ENCODE peak calls at places on chromosomes 3 and 15, in eight cellular contexts. J, Z, N, R, W, P, V and Y are unnamed samples.

GRCh38 chr3:151439652-151440125 is 21.2 kb downstream of the IGSF10 start:
- DNase-seq in V (peak), J (peak), N (peak), W (no peak), R (peak), P (peak), Z (peak), Y (peak)

GRCh38 chr3:32347286-32348125 is 44.1 kb upstream of the CMTM7 start:
- DNase-seq in W (no peak), N (no peak), R (no peak), Z (peak), V (no peak), J (no peak), P (no peak), Y (no peak)

GRCh38 chr3:127604035-127604434 is 5.8 kb downstream of the MCM2 start:
- DNase-seq in Z (no peak), W (no peak), N (no peak), V (no peak), J (no peak), R (no peak), P (no peak), Y (no peak)

GRCh38 chr3:20912406-20912805 is 726.4 kb upstream of the SGO1 start:
- DNase-seq in J (no peak), W (no peak), N (no peak), R (no peak), P (no peak), Z (no peak), V (no peak), Y (no peak)

GRCh38 chr15:58573270-58573669 is 141.5 kb downstream of the LIPC start:
- DNase-seq in R (no peak), J (no peak), N (no peak), P (no peak), W (no peak), V (no peak), Z (no peak), Y (no peak)

GRCh38 chr3:65836047-65836446 is 202.7 kb downstream of the MAGI1 start:
- DNase-seq in J (no peak), N (no peak), P (no peak), V (no peak), Z (peak), R (no peak), W (no peak), Y (no peak)

GRCh38 chr15:31239409-31239808 is 87.2 kb upstream of the KLF13 start:
- DNase-seq in Z (no peak), R (no peak), W (no peak), N (no peak), J (no peak), V (no peak), P (no peak), Y (no peak)

GRCh38 chr3:109023656-109024254 is 70.1 kb upstream of the GUCA1C start:
- DNase-seq in N (peak), V (no peak), Z (peak), W (no peak), P (peak), R (peak), J (peak), Y (peak)

GRCh38 chr3:153260681-153261080 is 98.7 kb downstream of the RAP2B start:
- DNase-seq in J (no peak), W (no peak), P (peak), R (no peak), V (no peak), Z (no peak), N (no peak), Y (no peak)

GRCh38 chr3:36373084-36373483 is 7.2 kb upstream of the STAC start:
- DNase-seq in W (no peak), J (peak), Z (peak), V (no peak), P (peak), R (no peak), N (peak), Y (peak)

GRCh38 chr3:5298453-5298852 is 110.9 kb downstream of the EDEM1 start:
- DNase-seq in V (no peak), N (no peak), J (no peak), Z (no peak), R (no peak), P (no peak), W (no peak), Y (no peak)

GRCh38 chr15:49415638-49416037 is 7.4 kb upstream of the FGF7 start:
- DNase-seq in R (no peak), W (no peak), V (no peak), N (peak), Z (peak), P (no peak), J (peak), Y (peak)

GRCh38 chr15:89199734-89200133 is 21.6 kb downstream of the RLBP1 start:
- DNase-seq in J (no peak), V (no peak), Z (no peak), P (no peak), R (no peak), N (no peak), W (no peak), Y (no peak)

GRCh38 chr3:184485906-184486305 is 75.7 kb upstream of the EPHB3 start:
- DNase-seq in N (no peak), P (no peak), J (no peak), Z (no peak), R (no peak), V (no peak), W (no peak), Y (no peak)

GRCh38 chr3:162764672-162765071 is 1268.1 kb downstream of the OTOL1 start:
- DNase-seq in P (no peak), V (no peak), R (no peak), W (no peak), Z (peak), N (no peak), J (no peak), Y (no peak)

GRCh38 chr15:82111918-82112317 is 66.1 kb upstream of the MEX3B start:
- DNase-seq in J (no peak), P (no peak), N (no peak), Z (no peak), R (no peak), W (no peak), V (no peak), Y (no peak)

GRCh38 chr3:46400000-46400734 is 6.7 kb downstream of the CCR5AS start:
- DNase-seq in Z (peak), W (no peak), P (no peak), R (no peak), V (no peak), J (peak), N (peak), Y (no peak)

GRCh38 chr15:69390575-69390974 is 23.6 kb upstream of the KIF23 start:
- DNase-seq in P (peak), W (no peak), J (peak), V (no peak), Z (no peak), N (peak), R (no peak), Y (no peak)

GRCh38 chr3:195081242-195081963 is 189.6 kb downstream of the XXYLT1 start:
- DNase-seq in W (peak), J (peak), P (no peak), R (no peak), V (no peak), N (peak), Z (no peak), Y (no peak)

GRCh38 chr3:73029321-73029796 is 32.1 kb upstream of the EBLN2 start:
- DNase-seq in J (peak), W (no peak), V (no peak), P (peak), R (no peak), N (peak), Z (peak), Y (peak)

GRCh38 chr15:83585770-83586169 is 68.2 kb upstream of the ADAMTSL3 start:
- DNase-seq in W (no peak), V (no peak), N (no peak), R (no peak), J (no peak), Z (peak), P (no peak), Y (no peak)

GRCh38 chr15:90641581-90642463 is 75.3 kb upstream of the BLM start:
- DNase-seq in P (no peak), J (no peak), R (no peak), W (no peak), N (no peak), Z (no peak), V (no peak), Y (no peak)

GRCh38 chr15:63948436-63948835 is 97.8 kb downstream of the DAPK2 start:
- DNase-seq in N (no peak), J (no peak), R (no peak), W (no peak), V (no peak), P (no peak), Z (no peak), Y (no peak)

GRCh38 chr3:47266709-47267489 is 15.7 kb downstream of the KIF9 start:
- DNase-seq in J (peak), Z (peak), R (no peak), W (no peak), N (peak), P (peak), V (no peak), Y (peak)

GRCh38 chr3:58151637-58152036 is 59.1 kb downstream of the DNASE1L3 start:
- DNase-seq in R (no peak), V (no peak), N (no peak), Z (no peak), J (no peak), P (no peak), W (no peak), Y (no peak)

GRCh38 chr3:115877647-115877934 is 254.3 kb downstream of the GAP43 start:
- DNase-seq in P (no peak), Z (no peak), J (no peak), W (no peak), R (no peak), V (no peak), N (no peak), Y (no peak)

GRCh38 chr3:127744216-127744815 is 71.6 kb downstream of the ABTB1 start:
- DNase-seq in W (no peak), P (no peak), N (no peak), J (peak), Z (no peak), V (no peak), R (no peak), Y (no peak)

GRCh38 chr3:13648060-13648743 is 99.3 kb downstream of the FBLN2 start:
- DNase-seq in P (peak), W (peak), J (peak), R (peak), N (peak), Z (peak), V (peak), Y (peak)

GRCh38 chr15:33956397-33956796 is 11.9 kb upstream of the CHRM5 start:
- DNase-seq in Z (no peak), J (no peak), W (no peak), R (no peak), V (no peak), P (no peak), N (no peak), Y (no peak)

GRCh38 chr3:107938128-107938527 is 152.7 kb downstream of the CD47 start:
- DNase-seq in P (peak), Z (peak), V (no peak), N (no peak), J (peak), R (no peak), W (no peak), Y (peak)